ENCODE peak calls at places on chromosomes 4 and X, in five cellular contexts. N is T1000, U is NCI-H460, L is substantia nigra, W is GM19239. M is an unnamed sample.

GRCh38 chr4:107203733-107204132 is 167.6 kb upstream of the DKK2 start:
- DNase-seq in U (no peak), L (no peak), N (no peak), W (no peak), M (no peak)

GRCh38 chr4:67531349-67531748 is 14.0 kb downstream of the CENPC start:
- DNase-seq in W (no peak), U (no peak), L (no peak), N (no peak), M (no peak)

GRCh38 chr4:38075370-38076152 is 115.4 kb downstream of the PTTG2 start:
- DNase-seq in W (no peak), U (peak), L (no peak), N (no peak), M (no peak)

GRCh38 chrX:122219735-122220134 is 964.3 kb upstream of the GRIA3 start:
- DNase-seq in W (no peak), N (no peak), U (no peak), L (no peak), M (no peak)

GRCh38 chrX:7889680-7890079 is 37.5 kb downstream of the PNPLA4 start:
- DNase-seq in W (no peak), U (no peak), N (no peak), L (no peak), M (no peak)

GRCh38 chrX:4588893-4589292 is 875.4 kb upstream of the PRKX start:
- DNase-seq in U (no peak), N (no peak), W (no peak), L (no peak), M (no peak)

GRCh38 chrX:135531813-135532212 is 11.4 kb downstream of the INTS6L start:
- DNase-seq in U (no peak), L (no peak), N (no peak), W (no peak), M (no peak)

GRCh38 chr4:10619220-10619619 is 65.3 kb downstream of the CLNK start:
- DNase-seq in L (no peak), U (no peak), W (no peak), N (no peak), M (no peak)

GRCh38 chrX:69987691-69988090 is 62.0 kb downstream of the AWAT2 start:
- DNase-seq in U (no peak), L (no peak), W (no peak), N (no peak), M (no peak)

GRCh38 chr4:75561789-75562188 is 5.9 kb downstream of the ODAPH start:
- DNase-seq in U (no peak), W (no peak), L (no peak), N (no peak), M (peak)

GRCh38 chr4:140743194-140743931 is 12.8 kb downstream of the TBC1D9 start:
- DNase-seq in L (no peak), W (no peak), U (no peak), N (no peak), M (peak)

GRCh38 chr4:189322426-189322825 is 618.2 kb upstream of the FRG1 start:
- DNase-seq in U (no peak), L (no peak), W (no peak), N (no peak), M (no peak)

GRCh38 chr4:5845035-5845905 is 47.6 kb downstream of the CRMP1 start:
- DNase-seq in U (no peak), W (no peak), L (no peak), N (no peak), M (no peak)

GRCh38 chr4:2095236-2096072 is 36.3 kb downstream of the NAT8L start:
- DNase-seq in U (no peak), W (no peak), L (no peak), N (no peak), M (peak)

GRCh38 chr4:6361076-6361784 is 91.6 kb downstream of the WFS1 start:
- DNase-seq in L (no peak), N (no peak), U (no peak), W (no peak), M (no peak)

GRCh38 chr4:129218355-129218754 is 122.4 kb downstream of the C4orf33 start:
- DNase-seq in W (no peak), L (no peak), N (no peak), U (peak), M (no peak)

GRCh38 chr4:95093936-95094929 is 336.5 kb downstream of the BMPR1B start:
- DNase-seq in L (no peak), U (no peak), W (no peak), N (no peak), M (no peak)

GRCh38 chrX:112636288-112636687 is 43.5 kb downstream of the LHFPL1 start:
- DNase-seq in N (no peak), U (no peak), L (no peak), W (no peak), M (no peak)

GRCh38 chrX:24030597-24030996 is 3.6 kb upstream of the KLHL15 start:
- DNase-seq in N (no peak), L (no peak), U (no peak), W (no peak), M (no peak)

GRCh38 chrX:131816551-131817136 is 206.5 kb upstream of the STK26 start:
- DNase-seq in U (no peak), N (no peak), W (no peak), L (peak), M (no peak)

GRCh38 chr4:109049926-109050325 is 252.5 kb downstream of the COL25A1 start:
- DNase-seq in N (no peak), U (no peak), L (no peak), W (no peak), M (no peak)